ENCODE peak calls at places on chromosomes 16 and 17, in four cellular contexts. One of them, this sample, is unnamed.
A peak's percentile ranks its signal among the peaks of the same experiment; 100 is the strongest.

GRCh38 chr17:27546624-27547300 is 84.2 kb upstream of the LGALS9 start:
- DNase-seq in T-helper 2 cell: no peak
- DNase-seq in mesothelial cell of epicardium: no peak
- DNase-seq in EH: peak; percentile 47
- DNase-seq in this sample: no peak

GRCh38 chr17:10114931-10115535 is 83.4 kb downstream of the GAS7 start:
- DNase-seq in T-helper 2 cell: no peak
- DNase-seq in mesothelial cell of epicardium: peak; percentile 60
- DNase-seq in EH: peak; percentile 95
- DNase-seq in this sample: no peak

GRCh38 chr17:17019430-17019762 is 22.9 kb upstream of the MPRIP start:
- DNase-seq in T-helper 2 cell: no peak
- DNase-seq in mesothelial cell of epicardium: no peak
- DNase-seq in EH: no peak
- DNase-seq in this sample: no peak

GRCh38 chr16:19882186-19882585 is 2.5 kb downstream of the GPRC5B start:
- DNase-seq in T-helper 2 cell: no peak
- DNase-seq in mesothelial cell of epicardium: no peak
- DNase-seq in EH: no peak
- DNase-seq in this sample: no peak

GRCh38 chr16:70662991-70663523 is 16.7 kb downstream of the IL34 start:
- DNase-seq in T-helper 2 cell: no peak
- DNase-seq in mesothelial cell of epicardium: no peak
- DNase-seq in EH: no peak
- DNase-seq in this sample: no peak

GRCh38 chr17:46782250-46782953 is 36.1 kb downstream of the WNT3 start:
- DNase-seq in T-helper 2 cell: no peak
- DNase-seq in mesothelial cell of epicardium: no peak
- DNase-seq in EH: peak; percentile 46
- DNase-seq in this sample: peak; percentile 4

GRCh38 chr17:67854378-67854777 is 29.1 kb downstream of the BPTF start:
- DNase-seq in T-helper 2 cell: no peak
- DNase-seq in mesothelial cell of epicardium: no peak
- DNase-seq in EH: no peak
- DNase-seq in this sample: no peak

GRCh38 chr17:38761612-38762011 is 9.1 kb downstream of the PSMB3 start:
- DNase-seq in T-helper 2 cell: no peak
- DNase-seq in mesothelial cell of epicardium: no peak
- DNase-seq in EH: peak; percentile 59
- DNase-seq in this sample: no peak

GRCh38 chr16:51237861-51238378 is 86.8 kb upstream of the SALL1 start:
- DNase-seq in T-helper 2 cell: no peak
- DNase-seq in mesothelial cell of epicardium: no peak
- DNase-seq in EH: no peak
- DNase-seq in this sample: no peak

GRCh38 chr17:6255331-6255730 is 179.6 kb downstream of the AIPL1 start:
- DNase-seq in T-helper 2 cell: no peak
- DNase-seq in mesothelial cell of epicardium: no peak
- DNase-seq in EH: no peak
- DNase-seq in this sample: no peak

GRCh38 chr17:17822189-17822978 is 14.4 kb downstream of the SREBF1 start:
- DNase-seq in T-helper 2 cell: no peak
- DNase-seq in mesothelial cell of epicardium: no peak
- DNase-seq in EH: peak; percentile 86
- DNase-seq in this sample: no peak

GRCh38 chr16:65024649-65025243 is 97.1 kb downstream of the CDH11 start:
- DNase-seq in T-helper 2 cell: no peak
- DNase-seq in mesothelial cell of epicardium: no peak
- DNase-seq in EH: peak; percentile 77
- DNase-seq in this sample: no peak

GRCh38 chr17:15409721-15410247 is 57.6 kb downstream of the CDRT4 start:
- DNase-seq in T-helper 2 cell: no peak
- DNase-seq in mesothelial cell of epicardium: no peak
- DNase-seq in EH: peak; percentile 97
- DNase-seq in this sample: no peak

GRCh38 chr17:6711081-6711674 is 2.0 kb downstream of the SLC13A5 start:
- DNase-seq in T-helper 2 cell: no peak
- DNase-seq in mesothelial cell of epicardium: no peak
- DNase-seq in EH: no peak
- DNase-seq in this sample: no peak

GRCh38 chr16:86508947-86509758 is 1.2 kb upstream of the FOXF1 start:
- DNase-seq in T-helper 2 cell: no peak
- DNase-seq in mesothelial cell of epicardium: no peak
- DNase-seq in EH: peak; percentile 87
- DNase-seq in this sample: no peak

This sample was measured in NCI-H1930.